ENCODE peak calls at places on chromosomes 6 and 20, in seven cellular contexts. A, T, Q, V, L, H and Y are unnamed samples.

GRCh38 chr20:57256908-57257307 is 9.5 kb downstream of the BMP7 start:
- DNase-seq in A (no peak), T (no peak), Q (no peak), V (no peak), L (no peak), H (no peak), Y (no peak)

GRCh38 chr6:31572041-31572911 is at the start of gene LTA:
- DNase-seq in A (no peak), T (no peak), Q (no peak), V (no peak), L (no peak), H (no peak), Y (no peak)

GRCh38 chr6:85669735-85670194 is 27.1 kb upstream of the SYNCRIP start:
- DNase-seq in A (peak), T (no peak), Q (no peak), V (no peak), L (no peak), H (no peak), Y (no peak)

GRCh38 chr20:9966966-9967365 is 67.8 kb upstream of the ANKEF1 start:
- DNase-seq in A (no peak), T (no peak), Q (no peak), V (peak), L (no peak), H (no peak), Y (no peak)

GRCh38 chr6:41577865-41578713 is 31.9 kb downstream of the FOXP4 start:
- DNase-seq in A (peak), T (no peak), Q (no peak), V (no peak), L (no peak), H (no peak), Y (peak)

GRCh38 chr6:66949191-66949661 is 1242.2 kb upstream of the EYS start:
- DNase-seq in A (no peak), T (no peak), Q (no peak), V (no peak), L (no peak), H (no peak), Y (no peak)

GRCh38 chr6:122494665-122495272 is 23.2 kb upstream of the SERINC1 start:
- DNase-seq in A (no peak), T (no peak), Q (no peak), V (no peak), L (no peak), H (no peak), Y (no peak)

GRCh38 chr6:142387997-142388815 is 86.4 kb downstream of the ADGRG6 start:
- DNase-seq in A (no peak), T (no peak), Q (no peak), V (peak), L (no peak), H (no peak), Y (no peak)

GRCh38 chr20:57195023-57195758 is 71.2 kb downstream of the BMP7 start:
- DNase-seq in A (no peak), T (no peak), Q (no peak), V (no peak), L (no peak), H (peak), Y (no peak)

GRCh38 chr20:10947726-10948125 is 273.9 kb upstream of the JAG1 start:
- DNase-seq in A (no peak), T (no peak), Q (no peak), V (no peak), L (no peak), H (no peak), Y (no peak)

GRCh38 chr6:21198032-21198640 is 395.4 kb upstream of the SOX4 start:
- DNase-seq in A (no peak), T (no peak), Q (no peak), V (no peak), L (no peak), H (no peak), Y (no peak)

GRCh38 chr20:63216041-63216848 is at the start of gene YTHDF1:
- DNase-seq in A (peak), T (peak), Q (peak), V (peak), L (peak), H (peak), Y (peak)

GRCh38 chr20:10537850-10538480 is 102.9 kb downstream of the SLX4IP start:
- DNase-seq in A (no peak), T (no peak), Q (no peak), V (peak), L (no peak), H (peak), Y (no peak)

GRCh38 chr20:48292806-48293205 is 507.5 kb upstream of the SULF2 start:
- DNase-seq in A (peak), T (no peak), Q (no peak), V (no peak), L (no peak), H (no peak), Y (peak)

GRCh38 chr6:12415980-12416598 is 125.9 kb downstream of the EDN1 start:
- DNase-seq in A (no peak), T (no peak), Q (no peak), V (no peak), L (no peak), H (no peak), Y (no peak)

GRCh38 chr6:121879149-121879548 is 443.7 kb downstream of the GJA1 start:
- DNase-seq in A (no peak), T (no peak), Q (no peak), V (no peak), L (no peak), H (peak), Y (no peak)

GRCh38 chr20:48025061-48025515 is 239.8 kb upstream of the SULF2 start:
- DNase-seq in A (peak), T (no peak), Q (peak), V (peak), L (peak), H (peak), Y (peak)

GRCh38 chr6:109491207-109491938 is 8.4 kb upstream of the ZBTB24 start:
- DNase-seq in A (no peak), T (no peak), Q (no peak), V (no peak), L (no peak), H (no peak), Y (peak)

GRCh38 chr6:161327360-161327953 is 53.6 kb upstream of the AGPAT4 start:
- DNase-seq in A (no peak), T (no peak), Q (no peak), V (peak), L (no peak), H (no peak), Y (no peak)

GRCh38 chr20:39853664-39854063 is 835.4 kb downstream of the MAFB start:
- DNase-seq in A (peak), T (no peak), Q (no peak), V (no peak), L (no peak), H (peak), Y (peak)

GRCh38 chr20:50558483-50558925 is 48.3 kb downstream of the PTPN1 start:
- DNase-seq in A (no peak), T (no peak), Q (no peak), V (peak), L (no peak), H (peak), Y (peak)

GRCh38 chr20:48416002-48416401 is 411.8 kb downstream of the PREX1 start:
- DNase-seq in A (no peak), T (no peak), Q (no peak), V (no peak), L (no peak), H (no peak), Y (no peak)

GRCh38 chr6:139364302-139364981 is 10.0 kb downstream of the CITED2 start:
- DNase-seq in A (no peak), T (no peak), Q (no peak), V (peak), L (no peak), H (no peak), Y (no peak)

GRCh38 chr6:154882107-154882506 is 113.0 kb upstream of the TIAM2 start:
- DNase-seq in A (no peak), T (no peak), Q (no peak), V (no peak), L (no peak), H (no peak), Y (peak)